ENCODE peak calls at places on chromosome 5, in four cellular contexts. L, T, K and B are unnamed samples.

GRCh38 chr5:100130307-100130706 is 404.9 kb upstream of the FAM174A start:
- DNase-seq in L (no peak), T (no peak), K (no peak), B (no peak)

GRCh38 chr5:158200624-158201023 is 341.7 kb upstream of the CLINT1 start:
- DNase-seq in L (no peak), T (no peak), K (no peak), B (no peak)

GRCh38 chr5:374631-375335 is 53.3 kb downstream of the AHRR start:
- DNase-seq in L (no peak), T (peak), K (no peak), B (no peak)

GRCh38 chr5:133995341-133995740 is 9.4 kb downstream of the VDAC1 start:
- DNase-seq in L (peak), T (no peak), K (no peak), B (no peak)

GRCh38 chr5:91632871-91633270 is 249.8 kb upstream of the ARRDC3 start:
- DNase-seq in L (peak), T (no peak), K (no peak), B (no peak)

GRCh38 chr5:35854248-35854647 is 2.4 kb upstream of the IL7R start:
- DNase-seq in L (no peak), T (no peak), K (no peak), B (no peak)

GRCh38 chr5:27727254-27727653 is 688.9 kb upstream of the CDH9 start:
- DNase-seq in L (peak), T (no peak), K (no peak), B (no peak)

GRCh38 chr5:141585594-141585993 is 33.2 kb downstream of the DIAPH1 start:
- DNase-seq in L (no peak), T (no peak), K (no peak), B (no peak)

GRCh38 chr5:43061352-43061751 is 21.2 kb upstream of the ANXA2R start:
- DNase-seq in L (no peak), T (no peak), K (no peak), B (no peak)

GRCh38 chr5:124913329-124913653 is 166.9 kb upstream of the ZNF608 start:
- DNase-seq in L (no peak), T (no peak), K (no peak), B (no peak)

DNA sequence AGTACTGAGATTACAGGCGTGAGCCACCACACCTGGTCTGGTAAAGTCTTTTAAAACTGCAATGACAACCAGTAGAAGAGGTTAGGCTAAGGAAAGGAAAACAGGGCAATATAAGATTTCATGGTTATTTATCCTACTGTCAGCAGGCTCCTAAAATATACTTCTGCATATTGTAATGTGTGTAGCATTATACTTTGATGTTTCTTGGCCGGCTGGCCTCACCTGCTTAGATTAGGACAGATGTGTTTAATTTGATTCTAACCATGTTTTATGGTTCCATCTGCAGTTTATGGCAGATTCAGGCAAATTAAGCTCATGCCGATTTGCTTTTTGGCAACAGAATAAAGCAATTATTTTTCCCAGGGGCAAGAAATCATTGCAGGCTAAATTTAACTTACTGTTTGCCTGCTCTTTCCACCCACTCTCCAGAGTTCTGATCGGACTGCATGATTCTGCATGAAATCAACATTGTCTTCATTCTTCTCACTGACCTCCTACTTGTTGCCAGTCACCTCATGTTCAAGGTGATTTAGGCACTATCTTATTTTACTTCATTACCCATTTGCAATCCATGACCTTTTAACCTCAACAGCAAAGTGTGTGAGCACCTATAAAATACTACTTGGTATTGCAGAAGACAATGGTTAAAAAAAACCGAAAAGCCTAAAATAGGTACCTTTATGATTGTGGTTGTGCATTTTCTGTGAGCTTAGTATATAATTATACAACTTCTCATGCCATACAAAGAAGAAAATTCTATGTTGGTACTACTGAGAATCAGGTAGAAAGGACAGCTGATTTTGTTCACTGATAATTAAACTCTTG is 125.2 kb downstream of the EDIL3 start:
- DNase-seq in L (no peak), T (no peak), K (no peak), B (no peak)
- H3K56ac ChIP-seq in L (no peak), T (no peak), K (no peak), B (no peak)

GRCh38 chr5:150278916-150279315 is 10.7 kb downstream of the CAMK2A start:
- DNase-seq in L (no peak), T (no peak), K (no peak), B (peak)
- H3K18ac ChIP-seq in L (no peak), T (peak), K (no peak), B (peak)

GRCh38 chr5:151480384-151480783 is 33.0 kb downstream of the SLC36A1 start:
- DNase-seq in L (no peak), T (no peak), K (no peak), B (peak)
- H3K56ac ChIP-seq in L (no peak), T (no peak), K (no peak), B (no peak)

GRCh38 chr5:81305783-81306182 is 4.4 kb downstream of the ZCCHC9 start:
- DNase-seq in L (no peak), T (no peak), K (no peak), B (no peak)

GRCh38 chr5:81297531-81297930 is 3.9 kb upstream of the ZCCHC9 start:
- DNase-seq in L (no peak), T (no peak), K (no peak), B (no peak)

GRCh38 chr5:81303563-81303962 is 2.2 kb downstream of the ZCCHC9 start:
- DNase-seq in L (no peak), T (no peak), K (no peak), B (peak)

GRCh38 chr5:81302596-81302995 is 1.2 kb downstream of the ZCCHC9 start:
- DNase-seq in L (no peak), T (no peak), K (no peak), B (peak)

DNA sequence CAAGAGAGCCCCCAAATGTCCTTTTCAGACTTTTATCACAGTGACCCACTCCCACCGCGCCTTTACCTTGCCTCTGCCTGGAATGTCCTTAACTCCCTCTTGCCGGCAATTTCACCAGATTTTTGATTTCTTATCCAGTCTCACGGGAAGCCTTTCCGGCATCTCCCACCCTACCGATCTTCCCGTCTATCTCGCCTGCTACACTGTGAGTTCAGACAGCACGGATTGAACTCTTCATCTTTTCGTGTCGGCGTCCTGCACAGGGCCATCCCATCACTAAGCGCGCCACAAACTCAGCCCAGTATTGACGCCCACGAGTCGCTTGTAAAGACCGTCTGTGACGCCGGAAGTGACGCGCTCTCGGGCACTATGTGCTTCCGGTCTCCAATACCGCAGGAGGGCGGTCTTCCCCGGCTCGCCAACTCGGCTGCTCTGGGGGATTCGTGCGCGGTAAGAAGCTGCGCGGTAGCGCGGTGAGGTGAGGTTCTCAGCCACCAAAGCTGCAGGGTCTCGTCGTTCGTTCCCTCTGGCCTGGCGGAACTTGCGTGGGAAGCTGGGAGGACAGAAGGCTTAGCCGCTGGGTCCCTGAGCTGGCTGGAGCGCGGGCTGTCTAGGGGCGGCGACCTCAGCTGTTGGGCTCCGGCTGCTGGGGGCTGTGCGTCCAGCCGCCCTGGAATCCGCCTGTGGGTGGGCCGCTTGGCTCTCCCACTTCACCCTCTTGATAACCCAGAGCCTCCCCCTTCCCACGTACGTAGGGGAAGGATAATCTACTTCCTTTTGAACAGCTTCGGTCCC is at the start of gene ZCCHC9:
- DNase-seq in L (peak), T (peak), K (peak), B (peak)
- H3K18ac ChIP-seq in L (no peak), T (peak), K (peak), B (peak)

GRCh38 chr5:61327761-61328753 is 4.0 kb upstream of the ZSWIM6 start:
- DNase-seq in L (peak), T (no peak), K (no peak), B (peak)
- H3K56ac ChIP-seq in L (no peak), T (no peak), K (no peak), B (no peak)

GRCh38 chr5:160285311-160285710 is 27.1 kb downstream of the CCNJL start:
- DNase-seq in L (no peak), T (no peak), K (no peak), B (no peak)
- H3K18ac ChIP-seq in L (no peak), T (no peak), K (peak), B (no peak)

GRCh38 chr5:131617140-131617822 is 17.7 kb downstream of the RAPGEF6 start:
- DNase-seq in L (no peak), T (no peak), K (no peak), B (no peak)
- H3K56ac ChIP-seq in L (no peak), T (no peak), K (no peak), B (no peak)

DNA sequence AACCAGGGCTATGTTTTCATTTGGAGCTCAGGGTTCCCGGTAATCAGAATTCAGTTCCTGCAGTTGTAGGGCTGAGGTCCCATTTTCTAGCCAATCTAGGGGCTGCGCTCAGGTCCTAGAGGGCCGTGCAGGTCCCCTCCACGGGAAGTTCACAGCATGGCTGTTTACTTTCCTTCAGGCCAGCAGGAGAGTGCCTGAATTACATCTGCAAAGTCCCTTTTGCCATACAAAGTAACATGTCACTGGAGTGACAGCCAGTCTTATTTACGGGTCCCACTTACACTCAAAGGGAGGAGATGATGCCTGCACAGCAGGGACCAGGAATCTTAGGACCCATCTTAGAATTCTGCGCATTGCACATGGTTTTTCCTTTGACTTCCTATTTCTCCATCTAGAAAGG is 29.9 kb upstream of the TGFBI start:
- DNase-seq in L (no peak), T (no peak), K (no peak), B (no peak)
- H3K18ac ChIP-seq in L (no peak), T (no peak), K (no peak), B (peak)

DNA sequence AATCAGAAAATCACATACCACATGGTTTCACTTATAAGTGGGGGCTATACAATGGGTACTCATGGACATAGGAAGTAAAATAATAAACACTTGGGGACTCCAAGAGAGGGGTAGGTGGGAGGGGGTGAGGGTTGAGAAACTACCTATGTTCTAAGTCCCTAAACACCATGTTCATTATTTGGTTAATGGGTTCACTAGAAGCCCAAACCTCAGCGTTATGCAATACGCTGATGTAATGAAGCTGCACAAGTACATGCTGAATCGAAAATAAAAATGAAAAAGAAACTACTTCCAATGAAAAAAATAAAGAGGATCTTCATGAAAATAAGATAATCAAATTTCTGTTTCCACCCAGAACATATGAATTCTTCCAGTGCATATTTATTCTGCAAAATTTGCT is 208.5 kb downstream of the TMEM161B start:
- DNase-seq in L (no peak), T (no peak), K (no peak), B (no peak)
- H3K56ac ChIP-seq in L (no peak), T (no peak), K (no peak), B (no peak)

GRCh38 chr5:111223086-111223789 is 946 bp upstream of the CAMK4 start:
- DNase-seq in L (no peak), T (no peak), K (no peak), B (no peak)

GRCh38 chr5:111223790-111224560 is at the start of gene CAMK4:
- DNase-seq in L (peak), T (peak), K (peak), B (peak)

GRCh38 chr5:111225926-111226325 is 1.7 kb downstream of the CAMK4 start:
- DNase-seq in L (no peak), T (no peak), K (no peak), B (no peak)

GRCh38 chr5:111226556-111226955 is 2.4 kb downstream of the CAMK4 start:
- DNase-seq in L (no peak), T (no peak), K (no peak), B (no peak)

DNA sequence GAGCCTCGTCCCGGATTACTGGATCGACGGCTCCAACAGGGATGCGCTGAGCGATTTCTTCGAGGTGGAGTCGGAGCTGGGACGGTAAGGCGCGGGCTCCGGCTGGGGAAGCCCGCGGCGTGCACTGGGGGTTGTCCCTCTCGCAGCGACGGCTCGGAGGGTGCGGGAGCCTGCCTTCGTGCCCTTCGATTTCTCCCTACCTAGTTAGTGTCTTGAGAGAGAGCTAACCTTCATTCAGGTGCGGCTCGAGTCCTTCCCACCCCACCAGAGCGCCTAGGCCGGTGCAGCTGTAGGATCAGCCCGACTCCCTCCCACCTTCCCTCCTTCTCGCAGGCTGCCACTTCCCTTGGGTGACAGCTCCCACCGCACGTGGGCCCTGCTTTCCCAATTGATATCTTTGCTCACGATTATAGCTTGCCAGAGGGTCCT is 391 bp downstream of the CAMK4 start:
- DNase-seq in L (no peak), T (no peak), K (no peak), B (peak)
- H3K18ac ChIP-seq in L (no peak), T (no peak), K (peak), B (no peak)